ENCODE peak calls at places on chromosomes 16 and 17, in six cellular contexts. M is trophoblast cell, R is IMR-90, T is H1, V is neuronal stem cell, K is mesenchymal stem cell. L is an unnamed sample. For H3K4me1, the result is how much of the 10 kb centered on the place peaks cover.

GRCh38 chr16:22322741-22323140 is 25.5 kb downstream of the POLR3E start:
- DNase-seq in M (no peak), R (no peak), T (no peak), V (no peak), K (no peak), L (no peak)

GRCh38 chr16:68792465-68793324 is 50.6 kb upstream of the TANGO6 start:
- DNase-seq in M (peak), R (peak), T (no peak), V (no peak), K (peak), L (no peak)

GRCh38 chr17:77019955-77020379 is 120.8 kb upstream of the SEC14L1 start:
- DNase-seq in M (no peak), R (no peak), T (peak), V (no peak), K (peak), L (peak)

GRCh38 chr17:3988297-3989120 is 24.3 kb upstream of the ATP2A3 start:
- DNase-seq in M (no peak), R (peak), T (no peak), V (no peak), K (no peak), L (no peak)

GRCh38 chr16:88995746-88996535 is 18.9 kb upstream of the CBFA2T3 start:
- DNase-seq in M (no peak), R (no peak), T (no peak), V (no peak), K (no peak), L (no peak)

GRCh38 chr16:22670551-22670970 is 143.4 kb upstream of the HS3ST2 start:
- DNase-seq in M (no peak), R (no peak), T (peak), V (peak), K (no peak), L (peak)

GRCh38 chr17:61504697-61505096 is 52.5 kb downstream of the TBX4 start:
- DNase-seq in M (no peak), R (peak), T (no peak), V (no peak), K (peak), L (no peak)

GRCh38 chr16:48895142-48895541 is 285.2 kb upstream of the N4BP1 start:
- DNase-seq in M (no peak), R (no peak), T (no peak), V (no peak), K (no peak), L (no peak)

GRCh38 chr16:7137560-7138330 is 194.9 kb upstream of the RBFOX1 start:
- DNase-seq in M (peak), R (no peak), T (no peak), V (no peak), K (no peak), L (peak)

GRCh38 chr16:80198265-80198994 is 342.4 kb upstream of the DYNLRB2 start:
- DNase-seq in M (no peak), R (peak), T (no peak), V (no peak), K (no peak), L (peak)

GRCh38 chr16:88331989-88332920 is 50.5 kb upstream of the ZNF469 start:
- DNase-seq in M (peak), R (peak), T (no peak), V (no peak), K (peak), L (peak)

GRCh38 chr17:77364941-77365583 is 224.3 kb downstream of the SEC14L1 start:
- DNase-seq in M (no peak), R (no peak), T (no peak), V (no peak), K (no peak), L (no peak)

GRCh38 chr16:89188064-89188441 is 12.3 kb downstream of the SLC22A31 start:
- DNase-seq in M (no peak), R (no peak), T (no peak), V (no peak), K (no peak), L (no peak)

GRCh38 chr16:4298761-4299522 is 16.9 kb upstream of the GLIS2 start:
- DNase-seq in M (peak), R (peak), T (no peak), V (no peak), K (peak), L (peak)

GRCh38 chr17:65364408-65364807 is 197.0 kb downstream of the AXIN2 start:
- DNase-seq in M (no peak), R (no peak), T (no peak), V (no peak), K (no peak), L (no peak)

GRCh38 chr16:30659507-30660423 is 1.5 kb downstream of the FBRS start:
- DNase-seq in M (no peak), R (no peak), T (no peak), V (no peak), K (peak), L (peak)

GRCh38 chr17:17902877-17903276 is 66.1 kb upstream of the SREBF1 start:
- DNase-seq in M (no peak), R (no peak), T (no peak), V (no peak), K (peak), L (no peak)

GRCh38 chr17:67531291-67531690 is 154.2 kb downstream of the PITPNC1 start:
- DNase-seq in M (no peak), R (no peak), T (no peak), V (no peak), K (no peak), L (peak)

GRCh38 chr16:19689342-19689741 is 28.7 kb downstream of the KNOP1 start:
- DNase-seq in M (no peak), R (no peak), T (no peak), V (no peak), K (no peak), L (no peak)

GRCh38 chr17:59074494-59074893 is 32.2 kb downstream of the TRIM37 start:
- DNase-seq in M (peak), R (peak), T (no peak), V (no peak), K (peak), L (no peak)

GRCh38 chr16:81180578-81180977 is 57.9 kb upstream of the BCO1 start:
- DNase-seq in M (no peak), R (no peak), T (no peak), V (no peak), K (no peak), L (no peak)

GRCh38 chr17:21376835-21377690 is 906 bp downstream of the KCNJ12 start:
- DNase-seq in M (no peak), R (peak), T (no peak), V (no peak), K (peak), L (peak)

GRCh38 chr16:57647136-57647875 is 18.9 kb downstream of the ADGRG1 start:
- DNase-seq in M (no peak), R (no peak), T (no peak), V (no peak), K (no peak), L (no peak)

DNA sequence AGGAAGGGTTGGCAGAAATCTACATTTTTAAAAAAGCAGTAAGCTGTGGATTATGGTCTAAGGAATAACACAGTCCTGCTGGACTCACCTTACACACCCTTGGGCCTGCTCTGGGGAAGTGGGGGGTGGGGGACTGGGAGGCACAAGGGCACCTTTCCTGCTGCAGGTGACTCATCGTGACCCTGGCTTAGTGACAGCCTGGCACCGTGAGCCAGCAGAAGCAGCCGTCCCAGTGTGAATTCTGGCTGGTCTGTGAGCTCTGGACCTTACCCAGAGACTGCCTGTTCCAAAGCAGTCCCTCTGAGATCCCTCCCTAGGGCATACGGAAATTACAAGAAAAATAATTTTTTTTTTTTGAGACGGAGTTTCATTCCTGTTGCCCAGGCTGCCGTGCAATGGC is 4.2 kb upstream of the CRK start:
- DNase-seq in M (no peak), R (no peak), T (no peak), V (no peak), K (no peak), L (no peak)
- H3K4me1 ChIP-seq in M (under half), R (under half), T (under half), V (under half), K (under half), L (under half)

GRCh38 chr17:74972973-74973328 is 392 bp upstream of the HID1 start:
- DNase-seq in M (no peak), R (no peak), T (no peak), V (no peak), K (no peak), L (no peak)
- H3K4me3 ChIP-seq in M (peak), R (peak), T (peak), V (peak), K (peak), L (no peak)

GRCh38 chr16:14284930-14285541 is 213.9 kb downstream of the MRTFB start:
- DNase-seq in M (peak), R (no peak), T (no peak), V (no peak), K (peak), L (peak)
- H3K18ac ChIP-seq in M (peak), R (no peak), T (peak), V (peak), K (no peak), L (peak)

DNA sequence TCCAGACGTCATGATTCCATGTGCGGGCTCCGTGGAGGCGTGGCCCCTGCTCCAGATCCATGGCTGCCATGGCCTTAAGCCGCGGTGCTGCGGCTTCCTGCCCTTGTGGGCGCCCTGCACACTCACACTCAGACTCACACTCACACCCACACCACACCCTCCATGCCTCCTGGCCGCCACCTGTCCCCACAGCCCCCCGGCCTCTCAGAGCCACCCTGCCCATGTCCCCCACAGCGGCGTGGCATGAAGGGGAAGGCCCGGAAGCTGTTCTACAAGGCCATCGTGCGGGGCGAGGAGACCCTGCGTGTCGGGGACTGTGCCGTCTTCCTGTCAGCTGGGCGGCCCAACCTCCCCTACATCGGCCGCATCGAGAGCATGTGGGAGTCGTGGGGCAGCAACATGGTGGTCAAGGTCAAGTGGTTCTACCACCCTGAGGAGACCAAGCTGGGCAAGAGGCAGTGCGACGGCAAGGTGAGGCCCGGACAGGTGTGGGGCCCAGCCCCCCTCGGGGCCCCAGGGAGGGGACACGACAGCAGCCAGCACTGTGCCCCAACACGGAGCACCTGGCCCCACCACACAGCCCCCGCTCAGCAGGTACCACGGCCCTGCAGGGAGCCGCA is 50.0 kb downstream of the ACTG1 start:
- DNase-seq in M (no peak), R (no peak), T (no peak), V (no peak), K (no peak), L (no peak)
- H3K4me1 ChIP-seq in M (under half), R (under half), T (under half), V (under half), K (under half), L (under half)

L was measured in mesendoderm.